ENCODE peak calls at places on chromosomes 5 and 9, in four cellular contexts. One of them, this sample, is unnamed.

GRCh38 chr5:41925555-41925946 is 470 bp downstream of the FBXO4 start:
- DNase-seq in IMR-90: peak
- DNase-seq in testis: peak
- DNase-seq in NB4: no peak
- DNase-seq in this sample: peak

GRCh38 chr5:83270311-83270710 is 193.0 kb downstream of the XRCC4 start:
- DNase-seq in IMR-90: no peak
- DNase-seq in testis: no peak
- DNase-seq in NB4: no peak
- DNase-seq in this sample: no peak

GRCh38 chr5:179371681-179372675 is 26.7 kb upstream of the ADAMTS2 start:
- DNase-seq in IMR-90: no peak
- DNase-seq in testis: no peak
- DNase-seq in NB4: no peak
- DNase-seq in this sample: no peak

GRCh38 chr9:21331676-21332402 is 3.4 kb downstream of the KLHL9 start:
- DNase-seq in IMR-90: peak
- DNase-seq in testis: no peak
- DNase-seq in NB4: no peak
- DNase-seq in this sample: no peak

GRCh38 chr9:27430754-27431540 is 93.1 kb upstream of the IFNK start:
- DNase-seq in IMR-90: no peak
- DNase-seq in testis: no peak
- DNase-seq in NB4: no peak
- DNase-seq in this sample: no peak

GRCh38 chr9:120655005-120655622 is 59.2 kb downstream of the MEGF9 start:
- DNase-seq in IMR-90: peak
- DNase-seq in testis: no peak
- DNase-seq in NB4: peak
- DNase-seq in this sample: peak

GRCh38 chr5:16178745-16179372 is 732 bp downstream of the MARCHF11 start:
- DNase-seq in IMR-90: peak
- DNase-seq in testis: peak
- DNase-seq in NB4: peak
- DNase-seq in this sample: peak

GRCh38 chr9:19682416-19682815 is 106.4 kb downstream of the SLC24A2 start:
- DNase-seq in IMR-90: no peak
- DNase-seq in testis: no peak
- DNase-seq in NB4: no peak
- DNase-seq in this sample: no peak

GRCh38 chr9:87818308-87818707 is 64.4 kb upstream of the SPATA31E1 start:
- DNase-seq in IMR-90: no peak
- DNase-seq in testis: no peak
- DNase-seq in NB4: no peak
- DNase-seq in this sample: no peak

GRCh38 chr5:8952147-8952546 is 593.7 kb downstream of the SEMA5A start:
- DNase-seq in IMR-90: no peak
- DNase-seq in testis: no peak
- DNase-seq in NB4: no peak
- DNase-seq in this sample: no peak

GRCh38 chr5:57986746-57987145 is 473.1 kb downstream of the PLK2 start:
- DNase-seq in IMR-90: peak
- DNase-seq in testis: no peak
- DNase-seq in NB4: no peak
- DNase-seq in this sample: no peak

GRCh38 chr5:149024477-149024876 is 38.4 kb downstream of the SH3TC2 start:
- DNase-seq in IMR-90: peak
- DNase-seq in testis: no peak
- DNase-seq in NB4: no peak
- DNase-seq in this sample: no peak

GRCh38 chr9:2241461-2241874 is 226.3 kb downstream of the SMARCA2 start:
- DNase-seq in IMR-90: peak
- DNase-seq in testis: peak
- DNase-seq in NB4: peak
- DNase-seq in this sample: peak

GRCh38 chr9:68999393-69000105 is 14.4 kb downstream of the PRKACG start:
- DNase-seq in IMR-90: peak
- DNase-seq in testis: peak
- DNase-seq in NB4: peak
- DNase-seq in this sample: peak

GRCh38 chr5:62717211-62717927 is 138.8 kb downstream of the LRRC70 start:
- DNase-seq in IMR-90: no peak
- DNase-seq in testis: no peak
- DNase-seq in NB4: peak
- DNase-seq in this sample: no peak

GRCh38 chr5:5700549-5700948 is 278.1 kb downstream of the ICE1 start:
- DNase-seq in IMR-90: no peak
- DNase-seq in testis: no peak
- DNase-seq in NB4: no peak
- DNase-seq in this sample: no peak

GRCh38 chr5:146088098-146088497 is 17.3 kb downstream of the PLAC8L1 start:
- DNase-seq in IMR-90: no peak
- DNase-seq in testis: no peak
- DNase-seq in NB4: no peak
- DNase-seq in this sample: no peak

GRCh38 chr9:4365055-4365454 is 65.2 kb upstream of the GLIS3 start:
- DNase-seq in IMR-90: no peak
- DNase-seq in testis: no peak
- DNase-seq in NB4: no peak
- DNase-seq in this sample: no peak

GRCh38 chr9:76905984-76906861 is at the start of gene PRUNE2:
- DNase-seq in IMR-90: peak
- DNase-seq in testis: peak
- DNase-seq in NB4: peak
- DNase-seq in this sample: peak

GRCh38 chr5:86525623-86526022 is 92.1 kb upstream of the COX7C start:
- DNase-seq in IMR-90: no peak
- DNase-seq in testis: no peak
- DNase-seq in NB4: no peak
- DNase-seq in this sample: peak

GRCh38 chr5:172458956-172459355 is 4.6 kb upstream of the SH3PXD2B start:
- DNase-seq in IMR-90: no peak
- DNase-seq in testis: no peak
- DNase-seq in NB4: no peak
- DNase-seq in this sample: no peak

GRCh38 chr9:34671307-34671706 is 8.8 kb upstream of the CCL27 start:
- DNase-seq in IMR-90: no peak
- DNase-seq in testis: no peak
- DNase-seq in NB4: no peak
- DNase-seq in this sample: no peak

GRCh38 chr9:113882636-113883164 is 6.6 kb downstream of the ZNF618 start:
- DNase-seq in IMR-90: no peak
- DNase-seq in testis: no peak
- DNase-seq in NB4: no peak
- DNase-seq in this sample: no peak

GRCh38 chr5:150081541-150082283 is 4.6 kb downstream of the CSF1R start:
- DNase-seq in IMR-90: peak
- DNase-seq in testis: peak
- DNase-seq in NB4: peak
- DNase-seq in this sample: no peak
- TF ChIP-seq POLR2A in IMR-90: no peak
- TF ChIP-seq POLR2A in testis: no peak
- TF ChIP-seq POLR2A in NB4: no peak
- TF ChIP-seq POLR2A in this sample: no peak

DNA sequence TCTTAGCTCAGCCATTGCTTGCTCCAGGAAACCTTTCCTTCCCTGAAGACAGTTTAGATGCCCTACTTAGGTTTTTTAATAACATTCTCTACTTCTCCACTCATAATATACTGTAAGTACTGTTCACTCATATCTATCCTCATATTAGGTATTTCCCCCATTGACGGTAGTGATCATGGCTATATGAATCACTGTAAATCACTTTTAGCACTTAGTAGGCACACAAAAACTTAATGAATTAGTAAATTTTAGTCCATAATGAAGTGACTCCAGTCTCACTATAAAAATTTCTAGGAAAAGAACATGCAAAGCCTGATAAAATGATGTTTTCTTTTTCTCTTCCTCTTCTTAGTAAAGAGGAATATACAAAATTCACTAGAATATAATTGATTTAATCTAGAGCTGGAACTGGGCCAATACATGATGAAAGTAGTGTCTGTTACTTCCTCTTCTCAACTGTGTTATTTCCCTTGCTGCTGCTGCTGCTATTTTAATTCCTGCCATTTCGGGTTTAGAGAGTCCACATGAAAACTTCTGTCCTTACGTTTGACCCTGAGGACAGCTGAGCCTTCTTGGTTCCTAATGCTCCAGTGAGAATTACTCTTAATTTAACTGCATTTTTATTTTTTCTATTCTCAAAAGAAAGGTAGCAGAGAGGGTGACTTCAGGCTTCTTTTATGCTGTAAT is 73.5 kb downstream of the LNPEP start:
- DNase-seq in IMR-90: no peak
- DNase-seq in testis: no peak
- DNase-seq in NB4: peak
- DNase-seq in this sample: peak
- TF ChIP-seq POLR2A in IMR-90: no peak
- TF ChIP-seq POLR2A in testis: no peak
- TF ChIP-seq POLR2A in NB4: no peak
- TF ChIP-seq POLR2A in this sample: no peak

GRCh38 chr5:139847790-139848507 is 52.3 kb downstream of the PSD2 start:
- DNase-seq in IMR-90: no peak
- DNase-seq in testis: peak
- DNase-seq in NB4: no peak
- DNase-seq in this sample: peak
- TF ChIP-seq POLR2A in IMR-90: no peak
- TF ChIP-seq POLR2A in testis: no peak
- TF ChIP-seq POLR2A in NB4: no peak
- TF ChIP-seq POLR2A in this sample: no peak

GRCh38 chr9:129497064-129497836 is 123.7 kb downstream of the C9orf50 start:
- DNase-seq in IMR-90: no peak
- DNase-seq in testis: peak
- DNase-seq in NB4: no peak
- DNase-seq in this sample: no peak
- TF ChIP-seq POLR2A in IMR-90: peak
- TF ChIP-seq POLR2A in testis: no peak
- TF ChIP-seq POLR2A in NB4: no peak
- TF ChIP-seq POLR2A in this sample: no peak

DNA sequence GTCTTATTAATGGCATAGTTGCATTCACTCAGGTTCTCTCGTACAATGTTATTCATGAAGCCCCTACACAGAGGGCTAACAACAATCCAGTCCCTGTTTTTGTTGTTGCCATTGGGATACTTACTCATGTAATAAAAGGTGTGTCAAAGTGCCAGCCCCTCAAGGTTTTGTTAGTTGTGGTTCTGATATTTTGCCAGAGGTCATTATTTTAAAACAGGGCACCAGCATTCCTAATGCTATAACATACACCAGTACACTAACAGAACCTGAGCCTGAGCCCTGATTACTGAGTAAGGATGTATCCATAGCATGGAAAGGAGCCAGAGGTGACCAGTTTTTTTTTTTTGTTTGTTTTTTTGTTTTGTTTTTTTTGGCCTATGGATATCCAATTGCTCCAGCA is 50.2 kb downstream of the SMC2 start:
- DNase-seq in IMR-90: no peak
- DNase-seq in testis: no peak
- DNase-seq in NB4: no peak
- DNase-seq in this sample: no peak
- TF ChIP-seq POLR2A in IMR-90: no peak
- TF ChIP-seq POLR2A in testis: no peak
- TF ChIP-seq POLR2A in NB4: no peak
- TF ChIP-seq POLR2A in this sample: no peak

DNA sequence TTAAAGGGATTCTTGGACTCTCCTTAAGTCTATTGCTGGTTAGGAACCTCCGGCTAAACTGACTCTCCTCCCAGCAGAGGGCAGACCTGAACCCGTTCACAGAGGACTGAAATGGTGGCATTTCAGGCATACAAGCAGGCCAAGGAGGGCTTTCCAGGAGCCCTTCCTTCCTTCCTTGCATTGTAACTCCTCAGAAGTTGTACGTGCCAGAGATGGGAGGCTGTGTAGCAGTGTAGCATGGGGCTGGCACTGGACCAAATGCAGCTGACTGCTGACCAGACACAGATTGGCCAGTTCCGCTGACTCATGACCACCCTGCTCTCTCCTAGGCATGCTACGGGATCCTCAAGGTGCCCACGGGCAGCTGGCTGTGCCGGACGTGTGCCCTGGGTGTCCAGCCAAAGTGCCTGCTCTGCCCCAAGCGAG is 36.4 kb downstream of the JADE2 start:
- DNase-seq in IMR-90: peak
- DNase-seq in testis: peak
- DNase-seq in NB4: peak
- DNase-seq in this sample: peak
- TF ChIP-seq POLR2A in IMR-90: no peak
- TF ChIP-seq POLR2A in testis: no peak
- TF ChIP-seq POLR2A in NB4: no peak
- TF ChIP-seq POLR2A in this sample: no peak

GRCh38 chr9:33290247-33290993 is at the start of gene NFX1:
- DNase-seq in IMR-90: peak
- DNase-seq in testis: peak
- DNase-seq in NB4: peak
- DNase-seq in this sample: peak
- TF ChIP-seq POLR2A in IMR-90: peak
- TF ChIP-seq POLR2A in testis: peak
- TF ChIP-seq POLR2A in NB4: peak
- TF ChIP-seq POLR2A in this sample: peak

GRCh38 chr5:10283927-10284635 is 23.6 kb downstream of the CMBL start:
- DNase-seq in IMR-90: peak
- DNase-seq in testis: peak
- DNase-seq in NB4: peak
- DNase-seq in this sample: peak
- TF ChIP-seq POLR2A in IMR-90: no peak
- TF ChIP-seq POLR2A in testis: no peak
- TF ChIP-seq POLR2A in NB4: no peak
- TF ChIP-seq POLR2A in this sample: no peak